ENCODE peak calls at places on chromosomes 4 and X, in ten cellular contexts. One of them, this sample, is unnamed.

GRCh38 chr4:10527438-10527837 is 70.2 kb upstream of the ZNF518B start:
- DNase-seq in occipital lobe: no peak
- DNase-seq in AG08395: no peak
- DNase-seq in adipocyte: no peak
- DNase-seq in fibroblast of lung: no peak
- DNase-seq in activated naive CD8-positive, alpha-beta T cell treated with anti-CD3 and anti-CD28 coated beads, Interleukin-2, amount 50 U/mL, for 16 hours: no peak
- DNase-seq in NCI-H2029 treated with DMSO at 0.1 percent for 48 hours: no peak
- DNase-seq in NK-92 treated with Interleukin-12 subunit alpha and Interleukin-12 subunit beta, amount 100 ng/mL, for 24 hours: no peak
- DNase-seq in RWPE1: no peak
- DNase-seq in sigmoid colon: no peak
- DNase-seq in this sample: no peak

GRCh38 chr4:71254451-71255012 is 84.3 kb upstream of the SLC4A4 start:
- DNase-seq in occipital lobe: no peak
- DNase-seq in AG08395: peak; percentile 17
- DNase-seq in adipocyte: no peak
- DNase-seq in fibroblast of lung: peak; percentile 21
- DNase-seq in activated naive CD8-positive, alpha-beta T cell treated with anti-CD3 and anti-CD28 coated beads, Interleukin-2, amount 50 U/mL, for 16 hours: no peak
- DNase-seq in NCI-H2029 treated with DMSO at 0.1 percent for 48 hours: no peak
- DNase-seq in NK-92 treated with Interleukin-12 subunit alpha and Interleukin-12 subunit beta, amount 100 ng/mL, for 24 hours: no peak
- DNase-seq in RWPE1: no peak
- DNase-seq in sigmoid colon: no peak
- DNase-seq in this sample: no peak

GRCh38 chrX:145631461-145631951 is 186.1 kb upstream of the SLITRK2 start:
- DNase-seq in occipital lobe: no peak
- DNase-seq in AG08395: no peak
- DNase-seq in adipocyte: no peak
- DNase-seq in fibroblast of lung: no peak
- DNase-seq in activated naive CD8-positive, alpha-beta T cell treated with anti-CD3 and anti-CD28 coated beads, Interleukin-2, amount 50 U/mL, for 16 hours: no peak
- DNase-seq in NCI-H2029 treated with DMSO at 0.1 percent for 48 hours: no peak
- DNase-seq in NK-92 treated with Interleukin-12 subunit alpha and Interleukin-12 subunit beta, amount 100 ng/mL, for 24 hours: no peak
- DNase-seq in RWPE1: no peak
- DNase-seq in sigmoid colon: no peak
- DNase-seq in this sample: peak; percentile 53

GRCh38 chrX:11579856-11580595 is 85.7 kb downstream of the ARHGAP6 start:
- DNase-seq in occipital lobe: no peak
- DNase-seq in AG08395: no peak
- DNase-seq in adipocyte: no peak
- DNase-seq in fibroblast of lung: no peak
- DNase-seq in activated naive CD8-positive, alpha-beta T cell treated with anti-CD3 and anti-CD28 coated beads, Interleukin-2, amount 50 U/mL, for 16 hours: no peak
- DNase-seq in NCI-H2029 treated with DMSO at 0.1 percent for 48 hours: no peak
- DNase-seq in NK-92 treated with Interleukin-12 subunit alpha and Interleukin-12 subunit beta, amount 100 ng/mL, for 24 hours: no peak
- DNase-seq in RWPE1: no peak
- DNase-seq in sigmoid colon: no peak
- DNase-seq in this sample: no peak

GRCh38 chr4:111945014-111945413 is 200.2 kb upstream of the FAM241A start:
- DNase-seq in occipital lobe: no peak
- DNase-seq in AG08395: peak; percentile 30
- DNase-seq in adipocyte: peak; percentile 5
- DNase-seq in fibroblast of lung: no peak
- DNase-seq in activated naive CD8-positive, alpha-beta T cell treated with anti-CD3 and anti-CD28 coated beads, Interleukin-2, amount 50 U/mL, for 16 hours: no peak
- DNase-seq in NCI-H2029 treated with DMSO at 0.1 percent for 48 hours: no peak
- DNase-seq in NK-92 treated with Interleukin-12 subunit alpha and Interleukin-12 subunit beta, amount 100 ng/mL, for 24 hours: no peak
- DNase-seq in RWPE1: no peak
- DNase-seq in sigmoid colon: no peak
- DNase-seq in this sample: no peak

GRCh38 chr4:8643986-8644385 is 51.4 kb downstream of the CPZ start:
- DNase-seq in occipital lobe: no peak
- DNase-seq in AG08395: no peak
- DNase-seq in adipocyte: no peak
- DNase-seq in fibroblast of lung: no peak
- DNase-seq in activated naive CD8-positive, alpha-beta T cell treated with anti-CD3 and anti-CD28 coated beads, Interleukin-2, amount 50 U/mL, for 16 hours: no peak
- DNase-seq in NCI-H2029 treated with DMSO at 0.1 percent for 48 hours: no peak
- DNase-seq in NK-92 treated with Interleukin-12 subunit alpha and Interleukin-12 subunit beta, amount 100 ng/mL, for 24 hours: no peak
- DNase-seq in RWPE1: no peak
- DNase-seq in sigmoid colon: peak; percentile 49
- DNase-seq in this sample: no peak

GRCh38 chr4:133802741-133803140 is 398.8 kb downstream of the PABPC4L start:
- DNase-seq in occipital lobe: no peak
- DNase-seq in AG08395: no peak
- DNase-seq in adipocyte: peak; percentile 64
- DNase-seq in fibroblast of lung: peak; percentile 70
- DNase-seq in activated naive CD8-positive, alpha-beta T cell treated with anti-CD3 and anti-CD28 coated beads, Interleukin-2, amount 50 U/mL, for 16 hours: no peak
- DNase-seq in NCI-H2029 treated with DMSO at 0.1 percent for 48 hours: no peak
- DNase-seq in NK-92 treated with Interleukin-12 subunit alpha and Interleukin-12 subunit beta, amount 100 ng/mL, for 24 hours: no peak
- DNase-seq in RWPE1: peak; percentile 5
- DNase-seq in sigmoid colon: no peak
- DNase-seq in this sample: no peak

GRCh38 chr4:10093801-10094552 is 22.6 kb downstream of the WDR1 start:
- DNase-seq in occipital lobe: no peak
- DNase-seq in AG08395: peak; percentile 65
- DNase-seq in adipocyte: peak; percentile 93
- DNase-seq in fibroblast of lung: peak; percentile 64
- DNase-seq in activated naive CD8-positive, alpha-beta T cell treated with anti-CD3 and anti-CD28 coated beads, Interleukin-2, amount 50 U/mL, for 16 hours: no peak
- DNase-seq in NCI-H2029 treated with DMSO at 0.1 percent for 48 hours: no peak
- DNase-seq in NK-92 treated with Interleukin-12 subunit alpha and Interleukin-12 subunit beta, amount 100 ng/mL, for 24 hours: no peak
- DNase-seq in RWPE1: no peak
- DNase-seq in sigmoid colon: no peak
- DNase-seq in this sample: no peak

GRCh38 chr4:186684889-186685309 is 38.8 kb downstream of the FAT1 start:
- DNase-seq in occipital lobe: no peak
- DNase-seq in AG08395: no peak
- DNase-seq in adipocyte: no peak
- DNase-seq in fibroblast of lung: no peak
- DNase-seq in activated naive CD8-positive, alpha-beta T cell treated with anti-CD3 and anti-CD28 coated beads, Interleukin-2, amount 50 U/mL, for 16 hours: no peak
- DNase-seq in NCI-H2029 treated with DMSO at 0.1 percent for 48 hours: no peak
- DNase-seq in NK-92 treated with Interleukin-12 subunit alpha and Interleukin-12 subunit beta, amount 100 ng/mL, for 24 hours: no peak
- DNase-seq in RWPE1: no peak
- DNase-seq in sigmoid colon: no peak
- DNase-seq in this sample: no peak

GRCh38 chrX:9597361-9598035 is 132.6 kb downstream of the TBL1X start:
- DNase-seq in occipital lobe: no peak
- DNase-seq in AG08395: peak; percentile 22
- DNase-seq in adipocyte: peak; percentile 11
- DNase-seq in fibroblast of lung: no peak
- DNase-seq in activated naive CD8-positive, alpha-beta T cell treated with anti-CD3 and anti-CD28 coated beads, Interleukin-2, amount 50 U/mL, for 16 hours: no peak
- DNase-seq in NCI-H2029 treated with DMSO at 0.1 percent for 48 hours: no peak
- DNase-seq in NK-92 treated with Interleukin-12 subunit alpha and Interleukin-12 subunit beta, amount 100 ng/mL, for 24 hours: no peak
- DNase-seq in RWPE1: no peak
- DNase-seq in sigmoid colon: no peak
- DNase-seq in this sample: no peak

GRCh38 chr4:55170462-55170861 is 45.1 kb upstream of the KDR start:
- DNase-seq in occipital lobe: no peak
- DNase-seq in AG08395: no peak
- DNase-seq in adipocyte: no peak
- DNase-seq in fibroblast of lung: no peak
- DNase-seq in activated naive CD8-positive, alpha-beta T cell treated with anti-CD3 and anti-CD28 coated beads, Interleukin-2, amount 50 U/mL, for 16 hours: no peak
- DNase-seq in NCI-H2029 treated with DMSO at 0.1 percent for 48 hours: no peak
- DNase-seq in NK-92 treated with Interleukin-12 subunit alpha and Interleukin-12 subunit beta, amount 100 ng/mL, for 24 hours: no peak
- DNase-seq in RWPE1: no peak
- DNase-seq in sigmoid colon: no peak
- DNase-seq in this sample: no peak

GRCh38 chrX:66988331-66988730 is 349.5 kb upstream of the EDA2R start:
- DNase-seq in occipital lobe: no peak
- DNase-seq in AG08395: no peak
- DNase-seq in adipocyte: no peak
- DNase-seq in fibroblast of lung: no peak
- DNase-seq in activated naive CD8-positive, alpha-beta T cell treated with anti-CD3 and anti-CD28 coated beads, Interleukin-2, amount 50 U/mL, for 16 hours: no peak
- DNase-seq in NCI-H2029 treated with DMSO at 0.1 percent for 48 hours: no peak
- DNase-seq in NK-92 treated with Interleukin-12 subunit alpha and Interleukin-12 subunit beta, amount 100 ng/mL, for 24 hours: no peak
- DNase-seq in RWPE1: no peak
- DNase-seq in sigmoid colon: no peak
- DNase-seq in this sample: no peak

GRCh38 chr4:3871181-3871852 is 105.1 kb downstream of the ADRA2C start:
- DNase-seq in occipital lobe: no peak
- DNase-seq in AG08395: no peak
- DNase-seq in adipocyte: no peak
- DNase-seq in fibroblast of lung: no peak
- DNase-seq in activated naive CD8-positive, alpha-beta T cell treated with anti-CD3 and anti-CD28 coated beads, Interleukin-2, amount 50 U/mL, for 16 hours: no peak
- DNase-seq in NCI-H2029 treated with DMSO at 0.1 percent for 48 hours: no peak
- DNase-seq in NK-92 treated with Interleukin-12 subunit alpha and Interleukin-12 subunit beta, amount 100 ng/mL, for 24 hours: no peak
- DNase-seq in RWPE1: no peak
- DNase-seq in sigmoid colon: peak; percentile 56
- DNase-seq in this sample: peak; percentile 83

GRCh38 chrX:40154853-40155616 is 57.3 kb upstream of the BCOR start:
- DNase-seq in occipital lobe: peak; percentile 19
- DNase-seq in AG08395: peak; percentile 56
- DNase-seq in adipocyte: peak; percentile 51
- DNase-seq in fibroblast of lung: peak; percentile 61
- DNase-seq in activated naive CD8-positive, alpha-beta T cell treated with anti-CD3 and anti-CD28 coated beads, Interleukin-2, amount 50 U/mL, for 16 hours: no peak
- DNase-seq in NCI-H2029 treated with DMSO at 0.1 percent for 48 hours: no peak
- DNase-seq in NK-92 treated with Interleukin-12 subunit alpha and Interleukin-12 subunit beta, amount 100 ng/mL, for 24 hours: no peak
- DNase-seq in RWPE1: no peak
- DNase-seq in sigmoid colon: peak; percentile 88
- DNase-seq in this sample: peak; percentile 87

GRCh38 chrX:77937291-77937690 is 26.8 kb downstream of the ATP7A start:
- DNase-seq in occipital lobe: no peak
- DNase-seq in AG08395: no peak
- DNase-seq in adipocyte: peak; percentile 47
- DNase-seq in fibroblast of lung: peak; percentile 55
- DNase-seq in activated naive CD8-positive, alpha-beta T cell treated with anti-CD3 and anti-CD28 coated beads, Interleukin-2, amount 50 U/mL, for 16 hours: no peak
- DNase-seq in NCI-H2029 treated with DMSO at 0.1 percent for 48 hours: no peak
- DNase-seq in NK-92 treated with Interleukin-12 subunit alpha and Interleukin-12 subunit beta, amount 100 ng/mL, for 24 hours: no peak
- DNase-seq in RWPE1: peak; percentile 8
- DNase-seq in sigmoid colon: no peak
- DNase-seq in this sample: no peak

GRCh38 chr4:158810487-158811215 is 41.8 kb downstream of the FNIP2 start:
- DNase-seq in occipital lobe: no peak
- DNase-seq in AG08395: peak; percentile 94
- DNase-seq in adipocyte: peak; percentile 91
- DNase-seq in fibroblast of lung: peak; percentile 89
- DNase-seq in activated naive CD8-positive, alpha-beta T cell treated with anti-CD3 and anti-CD28 coated beads, Interleukin-2, amount 50 U/mL, for 16 hours: no peak
- DNase-seq in NCI-H2029 treated with DMSO at 0.1 percent for 48 hours: no peak
- DNase-seq in NK-92 treated with Interleukin-12 subunit alpha and Interleukin-12 subunit beta, amount 100 ng/mL, for 24 hours: no peak
- DNase-seq in RWPE1: peak; percentile 74
- DNase-seq in sigmoid colon: peak; percentile 92
- DNase-seq in this sample: no peak

GRCh38 chrX:131747173-131747572 is 203.3 kb downstream of the OR13H1 start:
- DNase-seq in occipital lobe: no peak
- DNase-seq in AG08395: peak; percentile 40
- DNase-seq in adipocyte: peak; percentile 66
- DNase-seq in fibroblast of lung: no peak
- DNase-seq in activated naive CD8-positive, alpha-beta T cell treated with anti-CD3 and anti-CD28 coated beads, Interleukin-2, amount 50 U/mL, for 16 hours: no peak
- DNase-seq in NCI-H2029 treated with DMSO at 0.1 percent for 48 hours: no peak
- DNase-seq in NK-92 treated with Interleukin-12 subunit alpha and Interleukin-12 subunit beta, amount 100 ng/mL, for 24 hours: no peak
- DNase-seq in RWPE1: no peak
- DNase-seq in sigmoid colon: peak; percentile 89
- DNase-seq in this sample: peak; percentile 80

GRCh38 chr4:186485621-186486062 is 69.7 kb downstream of the MTNR1A start:
- DNase-seq in occipital lobe: peak; percentile 35
- DNase-seq in AG08395: peak; percentile 54
- DNase-seq in adipocyte: peak; percentile 51
- DNase-seq in fibroblast of lung: peak; percentile 15
- DNase-seq in activated naive CD8-positive, alpha-beta T cell treated with anti-CD3 and anti-CD28 coated beads, Interleukin-2, amount 50 U/mL, for 16 hours: no peak
- DNase-seq in NCI-H2029 treated with DMSO at 0.1 percent for 48 hours: no peak
- DNase-seq in NK-92 treated with Interleukin-12 subunit alpha and Interleukin-12 subunit beta, amount 100 ng/mL, for 24 hours: no peak
- DNase-seq in RWPE1: no peak
- DNase-seq in sigmoid colon: no peak
- DNase-seq in this sample: no peak

GRCh38 chr4:114136067-114136466 is 156.6 kb upstream of the ARSJ start:
- DNase-seq in occipital lobe: no peak
- DNase-seq in AG08395: no peak
- DNase-seq in adipocyte: no peak
- DNase-seq in fibroblast of lung: peak; percentile 15
- DNase-seq in activated naive CD8-positive, alpha-beta T cell treated with anti-CD3 and anti-CD28 coated beads, Interleukin-2, amount 50 U/mL, for 16 hours: no peak
- DNase-seq in NCI-H2029 treated with DMSO at 0.1 percent for 48 hours: no peak
- DNase-seq in NK-92 treated with Interleukin-12 subunit alpha and Interleukin-12 subunit beta, amount 100 ng/mL, for 24 hours: no peak
- DNase-seq in RWPE1: no peak
- DNase-seq in sigmoid colon: no peak
- DNase-seq in this sample: no peak

GRCh38 chr4:42501624-42502401 is 104.5 kb downstream of the SHISA3 start:
- DNase-seq in occipital lobe: no peak
- DNase-seq in AG08395: no peak
- DNase-seq in adipocyte: no peak
- DNase-seq in fibroblast of lung: no peak
- DNase-seq in activated naive CD8-positive, alpha-beta T cell treated with anti-CD3 and anti-CD28 coated beads, Interleukin-2, amount 50 U/mL, for 16 hours: no peak
- DNase-seq in NCI-H2029 treated with DMSO at 0.1 percent for 48 hours: no peak
- DNase-seq in NK-92 treated with Interleukin-12 subunit alpha and Interleukin-12 subunit beta, amount 100 ng/mL, for 24 hours: no peak
- DNase-seq in RWPE1: no peak
- DNase-seq in sigmoid colon: no peak
- DNase-seq in this sample: no peak

GRCh38 chr4:56737666-56738065 is 56.6 kb upstream of the HOPX start:
- DNase-seq in occipital lobe: no peak
- DNase-seq in AG08395: no peak
- DNase-seq in adipocyte: no peak
- DNase-seq in fibroblast of lung: no peak
- DNase-seq in activated naive CD8-positive, alpha-beta T cell treated with anti-CD3 and anti-CD28 coated beads, Interleukin-2, amount 50 U/mL, for 16 hours: no peak
- DNase-seq in NCI-H2029 treated with DMSO at 0.1 percent for 48 hours: no peak
- DNase-seq in NK-92 treated with Interleukin-12 subunit alpha and Interleukin-12 subunit beta, amount 100 ng/mL, for 24 hours: no peak
- DNase-seq in RWPE1: peak; percentile 30
- DNase-seq in sigmoid colon: no peak
- DNase-seq in this sample: no peak

GRCh38 chrX:67723580-67724351 is 179.9 kb downstream of the AR start:
- DNase-seq in occipital lobe: no peak
- DNase-seq in AG08395: no peak
- DNase-seq in adipocyte: no peak
- DNase-seq in fibroblast of lung: no peak
- DNase-seq in activated naive CD8-positive, alpha-beta T cell treated with anti-CD3 and anti-CD28 coated beads, Interleukin-2, amount 50 U/mL, for 16 hours: no peak
- DNase-seq in NCI-H2029 treated with DMSO at 0.1 percent for 48 hours: no peak
- DNase-seq in NK-92 treated with Interleukin-12 subunit alpha and Interleukin-12 subunit beta, amount 100 ng/mL, for 24 hours: no peak
- DNase-seq in RWPE1: no peak
- DNase-seq in sigmoid colon: no peak
- DNase-seq in this sample: no peak

GRCh38 chrX:35890699-35891098 is 28.8 kb upstream of the CFAP47 start:
- DNase-seq in occipital lobe: no peak
- DNase-seq in AG08395: no peak
- DNase-seq in adipocyte: peak; percentile 17
- DNase-seq in fibroblast of lung: peak; percentile 56
- DNase-seq in activated naive CD8-positive, alpha-beta T cell treated with anti-CD3 and anti-CD28 coated beads, Interleukin-2, amount 50 U/mL, for 16 hours: no peak
- DNase-seq in NCI-H2029 treated with DMSO at 0.1 percent for 48 hours: peak; percentile 17
- DNase-seq in NK-92 treated with Interleukin-12 subunit alpha and Interleukin-12 subunit beta, amount 100 ng/mL, for 24 hours: peak; percentile 0
- DNase-seq in RWPE1: peak; percentile 2
- DNase-seq in sigmoid colon: no peak
- DNase-seq in this sample: no peak

GRCh38 chr4:4659871-4660651 is 118.2 kb upstream of the STX18 start:
- DNase-seq in occipital lobe: no peak
- DNase-seq in AG08395: peak; percentile 92
- DNase-seq in adipocyte: peak; percentile 79
- DNase-seq in fibroblast of lung: peak; percentile 88
- DNase-seq in activated naive CD8-positive, alpha-beta T cell treated with anti-CD3 and anti-CD28 coated beads, Interleukin-2, amount 50 U/mL, for 16 hours: no peak
- DNase-seq in NCI-H2029 treated with DMSO at 0.1 percent for 48 hours: no peak
- DNase-seq in NK-92 treated with Interleukin-12 subunit alpha and Interleukin-12 subunit beta, amount 100 ng/mL, for 24 hours: no peak
- DNase-seq in RWPE1: peak; percentile 74
- DNase-seq in sigmoid colon: no peak
- DNase-seq in this sample: no peak

GRCh38 chr4:56183344-56183959 is 203.8 kb downstream of the AASDH start:
- DNase-seq in occipital lobe: no peak
- DNase-seq in AG08395: no peak
- DNase-seq in adipocyte: peak; percentile 31
- DNase-seq in fibroblast of lung: no peak
- DNase-seq in activated naive CD8-positive, alpha-beta T cell treated with anti-CD3 and anti-CD28 coated beads, Interleukin-2, amount 50 U/mL, for 16 hours: no peak
- DNase-seq in NCI-H2029 treated with DMSO at 0.1 percent for 48 hours: no peak
- DNase-seq in NK-92 treated with Interleukin-12 subunit alpha and Interleukin-12 subunit beta, amount 100 ng/mL, for 24 hours: no peak
- DNase-seq in RWPE1: no peak
- DNase-seq in sigmoid colon: no peak
- DNase-seq in this sample: no peak

GRCh38 chrX:153438522-153438921 is 7.3 kb downstream of the TREX2 start:
- DNase-seq in occipital lobe: no peak
- DNase-seq in AG08395: no peak
- DNase-seq in adipocyte: peak; percentile 30
- DNase-seq in fibroblast of lung: no peak
- DNase-seq in activated naive CD8-positive, alpha-beta T cell treated with anti-CD3 and anti-CD28 coated beads, Interleukin-2, amount 50 U/mL, for 16 hours: no peak
- DNase-seq in NCI-H2029 treated with DMSO at 0.1 percent for 48 hours: no peak
- DNase-seq in NK-92 treated with Interleukin-12 subunit alpha and Interleukin-12 subunit beta, amount 100 ng/mL, for 24 hours: no peak
- DNase-seq in RWPE1: no peak
- DNase-seq in sigmoid colon: no peak
- DNase-seq in this sample: no peak

GRCh38 chr4:81651500-81651899 is 179.8 kb upstream of the RASGEF1B start:
- DNase-seq in occipital lobe: no peak
- DNase-seq in AG08395: no peak
- DNase-seq in adipocyte: no peak
- DNase-seq in fibroblast of lung: no peak
- DNase-seq in activated naive CD8-positive, alpha-beta T cell treated with anti-CD3 and anti-CD28 coated beads, Interleukin-2, amount 50 U/mL, for 16 hours: no peak
- DNase-seq in NCI-H2029 treated with DMSO at 0.1 percent for 48 hours: no peak
- DNase-seq in NK-92 treated with Interleukin-12 subunit alpha and Interleukin-12 subunit beta, amount 100 ng/mL, for 24 hours: no peak
- DNase-seq in RWPE1: no peak
- DNase-seq in sigmoid colon: no peak
- DNase-seq in this sample: no peak

GRCh38 chr4:153426207-153426886 is 39.8 kb upstream of the TMEM131L start:
- DNase-seq in occipital lobe: no peak
- DNase-seq in AG08395: no peak
- DNase-seq in adipocyte: peak; percentile 37
- DNase-seq in fibroblast of lung: peak; percentile 25
- DNase-seq in activated naive CD8-positive, alpha-beta T cell treated with anti-CD3 and anti-CD28 coated beads, Interleukin-2, amount 50 U/mL, for 16 hours: no peak
- DNase-seq in NCI-H2029 treated with DMSO at 0.1 percent for 48 hours: no peak
- DNase-seq in NK-92 treated with Interleukin-12 subunit alpha and Interleukin-12 subunit beta, amount 100 ng/mL, for 24 hours: no peak
- DNase-seq in RWPE1: no peak
- DNase-seq in sigmoid colon: no peak
- DNase-seq in this sample: no peak